ENCODE peak calls at places on chromosomes 16 and 17, in nine cellular contexts. A, Q, J, K, U, I, T, B and G are unnamed samples.

GRCh38 chr17:54944796-54945195 is 23.7 kb downstream of the COX11 start:
- DNase-seq in J (no peak), I (no peak), Q (no peak), U (no peak), B (no peak), A (no peak), K (no peak), T (no peak), G (no peak)

GRCh38 chr16:80899804-80900592 is 95.6 kb upstream of the CDYL2 start:
- DNase-seq in B (peak), A (no peak), J (peak), I (no peak), T (peak), U (peak), Q (peak), K (no peak), G (no peak)

GRCh38 chr17:41542357-41542756 is 14.2 kb upstream of the KRT19 start:
- DNase-seq in T (no peak), K (no peak), U (no peak), B (no peak), J (no peak), A (no peak), I (no peak), Q (no peak), G (no peak)

GRCh38 chr16:84292032-84292431 is 2.6 kb upstream of the WFDC1 start:
- DNase-seq in T (no peak), K (no peak), B (peak), J (no peak), A (no peak), Q (no peak), U (no peak), I (no peak), G (no peak)

GRCh38 chr16:273547-274421 is 2.0 kb downstream of the RGS11 start:
- DNase-seq in T (no peak), A (no peak), I (no peak), B (no peak), Q (peak), K (no peak), J (no peak), U (no peak), G (peak)

GRCh38 chr17:50931003-50931878 is 65.1 kb upstream of the TOB1 start:
- DNase-seq in K (peak), B (peak), I (peak), T (peak), U (peak), Q (peak), A (peak), J (peak), G (peak)

GRCh38 chr17:44972953-44973352 is 4.8 kb upstream of the C1QL1 start:
- DNase-seq in B (no peak), Q (peak), I (no peak), K (no peak), T (no peak), A (no peak), J (no peak), U (no peak), G (no peak)

GRCh38 chr17:4551796-4552525 is 3.2 kb downstream of the MYBBP1A start:
- DNase-seq in T (no peak), Q (no peak), U (no peak), A (no peak), B (no peak), J (no peak), K (no peak), I (no peak), G (no peak)

GRCh38 chr16:70695351-70696070 is 9.7 kb upstream of the MTSS2 start:
- DNase-seq in A (no peak), J (no peak), T (no peak), K (peak), B (peak), I (no peak), U (no peak), Q (no peak), G (no peak)

GRCh38 chr16:58011652-58012051 is 10.4 kb downstream of the USB1 start:
- DNase-seq in A (no peak), T (no peak), B (no peak), I (no peak), K (no peak), Q (no peak), U (no peak), J (no peak), G (no peak)

GRCh38 chr16:3530371-3530914 is 29.6 kb downstream of the CLUAP1 start:
- DNase-seq in T (no peak), J (no peak), A (no peak), U (no peak), B (no peak), K (no peak), Q (peak), I (no peak), G (no peak)

GRCh38 chr16:74743668-74744299 is 30.8 kb downstream of the FA2H start:
- DNase-seq in I (no peak), K (no peak), A (no peak), Q (peak), T (peak), J (no peak), U (no peak), B (no peak), G (no peak)

GRCh38 chr16:8905168-8905762 is 23.1 kb downstream of the LITAFD start:
- DNase-seq in A (no peak), B (peak), U (no peak), K (no peak), Q (peak), J (no peak), T (no peak), I (no peak), G (peak)

GRCh38 chr17:49454050-49454449 is 39.4 kb upstream of the PHB1 start:
- DNase-seq in Q (no peak), A (no peak), J (no peak), U (no peak), K (no peak), I (no peak), B (no peak), T (no peak), G (no peak)

GRCh38 chr17:45019177-45019711 is 32.2 kb downstream of the DCAKD start:
- DNase-seq in A (no peak), K (no peak), Q (peak), I (peak), J (no peak), B (peak), T (peak), U (no peak), G (peak)